ENCODE peak calls at places on chromosome 7, in four cellular contexts. W is GM23338, F is GM12891, M is GM12892. L is an unnamed sample.

GRCh38 chr7:27889800-27890199 is 149.8 kb downstream of the TAX1BP1 start:
- DNase-seq in M (no peak), W (no peak), F (no peak), L (no peak)

GRCh38 chr7:44212018-44212417 is 11.2 kb downstream of the YKT6 start:
- DNase-seq in F (no peak), M (no peak), W (no peak), L (no peak)

GRCh38 chr7:30163231-30163894 is 28.6 kb downstream of the MTURN start:
- DNase-seq in M (no peak), W (no peak), F (no peak), L (no peak)

GRCh38 chr7:43647772-43648643 is 65.1 kb downstream of the STK17A start:
- DNase-seq in F (no peak), W (peak; percentile 39), M (no peak), L (no peak)

GRCh38 chr7:103636153-103636552 is 190.1 kb upstream of the SLC26A5 start:
- DNase-seq in W (peak; percentile 70), M (no peak), F (no peak), L (no peak)

GRCh38 chr7:134567368-134567767 is 18.5 kb downstream of the AKR1B15 start:
- DNase-seq in W (no peak), M (no peak), F (no peak), L (no peak)

GRCh38 chr7:13541326-13541725 is 448.1 kb downstream of the ETV1 start:
- DNase-seq in W (no peak), M (no peak), F (no peak), L (no peak)

GRCh38 chr7:151876899-151877777 is at the start of gene PRKAG2:
- DNase-seq in F (peak; percentile 68), M (peak; percentile 68), W (peak; percentile 66), L (no peak)

GRCh38 chr7:100949227-100949930 is at the start of gene MUC3A:
- DNase-seq in W (peak; percentile 48), M (no peak), F (no peak), L (no peak)

GRCh38 chr7:79182283-79182682 is 271.2 kb downstream of the MAGI2 start:
- DNase-seq in F (no peak), W (no peak), M (no peak), L (peak; percentile 30)

DNA sequence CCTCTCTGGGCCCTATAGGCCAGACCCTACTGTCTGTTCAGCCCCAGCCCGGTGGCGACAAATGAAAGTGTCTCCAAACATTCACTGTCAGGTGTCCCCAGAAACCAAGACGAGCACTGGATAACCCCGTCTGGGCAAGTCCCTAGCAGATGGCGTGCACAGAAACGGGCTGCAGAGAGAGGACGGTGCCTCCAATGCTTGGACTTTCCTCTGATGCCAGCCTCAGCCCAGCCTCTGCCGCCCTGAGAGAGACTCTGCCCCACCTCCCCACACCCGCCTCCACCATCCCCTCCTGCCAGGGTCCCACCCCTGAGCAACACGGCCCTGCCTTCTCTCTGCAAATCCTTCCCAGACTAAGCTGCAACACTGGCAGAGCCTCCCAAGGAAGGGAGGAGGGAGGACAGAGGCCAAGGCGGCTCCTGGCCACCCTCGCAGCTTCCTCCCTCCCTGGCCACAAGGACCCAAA is 7.4 kb upstream of the LFNG start:
- DNase-seq in M (no peak), W (no peak), F (no peak), L (no peak)
- TF ChIP-seq POLR2AphosphoS5 in M (no peak), W (no peak), F (no peak), L (no peak)

GRCh38 chr7:82755705-82756551 is 312.4 kb upstream of the CACNA2D1 start:
- DNase-seq in W (no peak), F (no peak), M (no peak), L (no peak)
- TF ChIP-seq POLR2AphosphoS5 in W (no peak), F (no peak), M (no peak), L (no peak)

GRCh38 chr7:114412548-114412947 is 2.1 kb upstream of the FOXP2 start:
- DNase-seq in F (no peak), W (no peak), M (no peak), L (no peak)
- TF ChIP-seq POLR2AphosphoS5 in F (no peak), W (no peak), M (no peak), L (no peak)

DNA sequence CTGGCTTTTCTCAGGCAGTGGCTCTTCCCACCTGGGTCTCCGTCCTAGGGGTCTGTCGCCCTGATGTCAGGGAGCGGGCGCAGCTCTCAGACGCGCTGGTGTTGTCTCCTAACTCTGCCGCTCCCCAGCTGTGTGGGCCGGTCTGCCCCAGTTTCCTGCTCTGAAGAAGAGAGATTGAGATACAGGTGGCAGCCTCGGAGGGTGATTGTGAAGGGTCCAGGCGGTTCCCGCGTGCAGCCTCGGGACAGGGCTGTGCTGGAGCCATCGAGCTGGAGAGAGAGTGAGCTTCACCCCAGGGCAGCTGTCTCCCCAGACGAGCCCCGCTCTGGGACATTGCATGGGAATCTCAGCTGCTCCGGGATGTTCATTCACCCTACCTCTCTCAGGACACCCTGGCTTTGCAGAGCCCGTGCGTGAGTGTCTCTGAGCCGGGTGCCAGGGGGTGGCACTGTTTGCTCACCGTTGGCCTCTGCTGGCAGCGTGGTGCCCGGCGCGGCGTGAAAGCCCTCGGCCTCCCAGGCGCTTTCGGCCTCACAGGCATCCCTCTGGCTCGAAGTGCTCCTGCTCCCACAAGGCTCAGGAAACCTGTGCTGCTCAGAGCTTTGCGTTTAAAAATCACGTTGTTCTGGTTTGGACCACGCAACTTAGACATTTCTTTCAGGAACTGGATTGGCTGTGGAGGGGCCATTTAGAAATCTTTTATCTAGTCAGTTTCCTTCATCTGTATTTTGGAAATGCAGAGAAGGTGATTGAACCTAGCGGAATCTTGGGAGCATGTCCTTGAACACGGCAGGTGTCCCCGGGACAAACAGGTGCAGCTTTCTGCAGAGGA is 33.8 kb upstream of the ZFAND2A start:
- DNase-seq in W (peak; percentile 75), F (no peak), M (no peak), L (no peak)
- TF ChIP-seq POLR2AphosphoS5 in W (no peak), F (no peak), M (no peak), L (no peak)

DNA sequence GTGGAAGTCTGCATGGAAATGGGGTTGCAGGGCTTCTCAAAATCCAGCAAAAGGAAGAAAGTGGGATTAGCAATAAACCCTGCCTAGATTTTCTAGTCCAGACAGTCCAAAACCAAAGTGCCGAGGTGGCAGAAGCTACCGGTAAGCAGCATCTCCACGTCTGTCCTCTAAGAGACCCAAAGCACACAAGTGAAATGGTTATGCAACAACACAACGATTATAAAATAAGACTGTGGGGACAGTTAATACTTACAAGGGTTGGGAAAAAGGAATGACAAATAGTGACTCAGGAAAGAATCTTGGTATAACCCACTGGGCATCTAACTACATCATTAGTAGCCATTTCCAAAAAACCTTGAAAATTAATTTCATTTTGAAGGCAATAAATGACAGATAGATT is 24.7 kb downstream of the CREB3L2 start:
- DNase-seq in F (no peak), M (no peak), W (no peak), L (no peak)
- TF ChIP-seq POLR2AphosphoS5 in F (no peak), M (no peak), W (no peak), L (no peak)

GRCh38 chr7:132466367-132466766 is 109.9 kb downstream of the PLXNA4 start:
- DNase-seq in F (no peak), M (no peak), W (no peak), L (no peak)

GRCh38 chr7:132472463-132473120 is 103.7 kb downstream of the PLXNA4 start:
- DNase-seq in M (no peak), W (no peak), F (no peak), L (no peak)

GRCh38 chr7:132469264-132469663 is 107.0 kb downstream of the PLXNA4 start:
- DNase-seq in W (no peak), M (no peak), F (no peak), L (no peak)

GRCh38 chr7:132465516-132465915 is 110.8 kb downstream of the PLXNA4 start:
- DNase-seq in F (no peak), W (no peak), M (no peak), L (no peak)

GRCh38 chr7:132469681-132470080 is 106.6 kb downstream of the PLXNA4 start:
- DNase-seq in W (no peak), M (no peak), F (no peak), L (no peak)
- TF ChIP-seq POLR2AphosphoS5 in W (no peak), M (no peak), F (no peak), L (no peak)

GRCh38 chr7:131111081-131111576 is 216.5 kb upstream of the MKLN1 start:
- DNase-seq in W (no peak), M (no peak), F (no peak), L (no peak)
- TF ChIP-seq POLR2AphosphoS5 in W (no peak), M (no peak), F (no peak), L (no peak)